ENCODE peak calls at places on chromosomes 5 and 9, in four cellular contexts. T is Calu3, Y is AG10803, X is B cell. I is an unnamed sample.

GRCh38 chr9:133168432-133168831 is 4.7 kb upstream of the GBGT1 start:
- DNase-seq in T (no peak), Y (no peak), X (no peak), I (no peak)

GRCh38 chr5:96627792-96628191 is 34.4 kb upstream of the CAST start:
- DNase-seq in T (peak), Y (no peak), X (no peak), I (no peak)

GRCh38 chr5:78497573-78498533 is 137.4 kb downstream of the SCAMP1 start:
- DNase-seq in T (no peak), Y (no peak), X (no peak), I (no peak)

GRCh38 chr9:6845881-6846280 is 88.1 kb downstream of the KDM4C start:
- DNase-seq in T (no peak), Y (peak), X (no peak), I (no peak)

GRCh38 chr9:20693068-20693467 is 9.0 kb downstream of the FOCAD start:
- DNase-seq in T (no peak), Y (peak), X (no peak), I (no peak)

GRCh38 chr5:103224118-103224893 is 34.3 kb upstream of the MACIR start:
- DNase-seq in T (peak), Y (peak), X (peak), I (peak)

GRCh38 chr9:10045598-10045997 is 567.2 kb downstream of the PTPRD start:
- DNase-seq in T (no peak), Y (no peak), X (no peak), I (peak)

GRCh38 chr5:87924451-87924850 is 344.2 kb downstream of the TMEM161B start:
- DNase-seq in T (peak), Y (no peak), X (no peak), I (no peak)

GRCh38 chr5:11227064-11227463 is 466.0 kb upstream of the DAP start:
- DNase-seq in T (no peak), Y (no peak), X (no peak), I (no peak)

GRCh38 chr9:74524289-74524688 is 27.2 kb downstream of the RORB start:
- DNase-seq in T (no peak), Y (no peak), X (no peak), I (no peak)

GRCh38 chr9:20684865-20685696 is 1.0 kb downstream of the FOCAD start:
- DNase-seq in T (no peak), Y (peak), X (no peak), I (peak)

GRCh38 chr5:92560698-92561361 is 1020.2 kb downstream of the NR2F1-AS1 start:
- DNase-seq in T (no peak), Y (peak), X (no peak), I (peak)

GRCh38 chr5:157651623-157652376 is 438 bp downstream of the SOX30 start:
- DNase-seq in T (peak), Y (peak), X (peak), I (peak)

GRCh38 chr5:154801083-154801482 is 45.9 kb downstream of the LARP1 start:
- DNase-seq in T (no peak), Y (no peak), X (no peak), I (peak)

GRCh38 chr5:68749648-68750047 is 344.2 kb upstream of the SLC30A5 start:
- DNase-seq in T (no peak), Y (peak), X (no peak), I (no peak)

GRCh38 chr5:87829214-87829551 is 416.5 kb upstream of the CCNH start:
- DNase-seq in T (peak), Y (peak), X (no peak), I (peak)

GRCh38 chr9:33510264-33511183 is 13.5 kb upstream of the ANKRD18B start:
- DNase-seq in T (peak), Y (peak), X (peak), I (peak)

GRCh38 chr5:173479711-173480110 is 136.7 kb downstream of the BOD1 start:
- DNase-seq in T (no peak), Y (peak), X (no peak), I (no peak)

GRCh38 chr5:119355636-119356383 is at the start of gene TNFAIP8:
- DNase-seq in T (peak), Y (peak), X (peak), I (peak)

GRCh38 chr5:112960861-112961504 is 15.6 kb upstream of the DCP2 start:
- DNase-seq in T (no peak), Y (no peak), X (no peak), I (no peak)

GRCh38 chr9:33227013-33227398 is 13.0 kb upstream of the SPINK4 start:
- DNase-seq in T (no peak), Y (no peak), X (no peak), I (no peak)

GRCh38 chr5:143405063-143405746 is 1.7 kb upstream of the NR3C1 start:
- DNase-seq in T (peak), Y (peak), X (peak), I (peak)

GRCh38 chr5:6715758-6716633 is 2.8 kb downstream of the TENT4A start:
- DNase-seq in T (no peak), Y (no peak), X (peak), I (no peak)

GRCh38 chr5:151150484-151151262 is 6.9 kb downstream of the ANXA6 start:
- DNase-seq in T (no peak), Y (peak), X (peak), I (peak)

GRCh38 chr9:121505903-121506640 is 6.4 kb upstream of the GGTA1 start:
- DNase-seq in T (no peak), Y (peak), X (no peak), I (no peak)

GRCh38 chr5:108418172-108418571 is 36.3 kb upstream of the FBXL17 start:
- DNase-seq in T (no peak), Y (peak), X (no peak), I (no peak)

GRCh38 chr9:32783168-32783891 is at the start of gene TMEM215:
- DNase-seq in T (no peak), Y (no peak), X (no peak), I (peak)

GRCh38 chr9:38467404-38467803 is 43.1 kb upstream of the IGFBPL1 start:
- DNase-seq in T (no peak), Y (no peak), X (no peak), I (no peak)

GRCh38 chr5:157874861-157875260 is 15.9 kb upstream of the CLINT1 start:
- DNase-seq in T (no peak), Y (no peak), X (no peak), I (no peak)

GRCh38 chr5:96936431-96937221 is 746 bp downstream of the LNPEP start:
- DNase-seq in T (peak), Y (peak), X (peak), I (peak)

GRCh38 chr5:78691073-78691960 is 42.7 kb upstream of the LHFPL2 start:
- DNase-seq in T (no peak), Y (no peak), X (no peak), I (peak)

GRCh38 chr9:135000647-135001245 is 83.0 kb upstream of the FCN1 start:
- DNase-seq in T (no peak), Y (no peak), X (no peak), I (peak)

GRCh38 chr5:100900142-100900795 is 2.8 kb downstream of the ST8SIA4 start:
- DNase-seq in T (no peak), Y (no peak), X (peak), I (peak)

GRCh38 chr5:55096186-55096585 is 6.3 kb upstream of the GZMA start:
- DNase-seq in T (no peak), Y (no peak), X (no peak), I (no peak)

GRCh38 chr9:117564839-117565238 is 139.4 kb upstream of the TLR4 start:
- DNase-seq in T (no peak), Y (no peak), X (no peak), I (no peak)

GRCh38 chr9:72636621-72637020 is 115.2 kb downstream of the TMC1 start:
- DNase-seq in T (no peak), Y (peak), X (no peak), I (no peak)

GRCh38 chr5:31197183-31197582 is 3.7 kb downstream of the CDH6 start:
- DNase-seq in T (no peak), Y (no peak), X (no peak), I (peak)

GRCh38 chr9:18320046-18320445 is 153.9 kb upstream of the ADAMTSL1 start:
- DNase-seq in T (no peak), Y (no peak), X (no peak), I (no peak)

GRCh38 chr9:18437315-18438200 is 36.4 kb upstream of the ADAMTSL1 start:
- DNase-seq in T (no peak), Y (peak), X (no peak), I (no peak)

DNA sequence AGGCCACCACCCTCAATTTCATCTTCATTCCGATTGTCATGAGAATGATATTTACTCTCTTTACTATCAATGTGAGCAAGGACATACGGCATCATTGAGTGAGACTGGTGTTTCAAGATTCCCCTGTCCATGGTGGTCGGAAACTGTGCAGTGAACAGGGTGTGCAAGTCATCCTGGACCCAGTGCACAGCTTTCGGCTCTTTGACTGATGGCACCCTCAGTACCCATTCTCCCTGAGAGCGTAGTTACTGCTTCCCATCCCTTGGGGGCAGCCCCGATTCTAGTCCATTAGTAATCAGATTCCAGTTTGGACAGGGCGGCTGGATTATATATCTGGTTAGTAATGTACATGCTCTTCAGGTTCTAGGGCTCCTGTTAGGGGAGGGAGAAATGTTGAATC is 61.7 kb upstream of the SUB1 start:
- DNase-seq in T (peak), Y (no peak), X (no peak), I (no peak)
- TF ChIP-seq CTCF in T (no peak), Y (no peak), X (no peak), I (no peak)

DNA sequence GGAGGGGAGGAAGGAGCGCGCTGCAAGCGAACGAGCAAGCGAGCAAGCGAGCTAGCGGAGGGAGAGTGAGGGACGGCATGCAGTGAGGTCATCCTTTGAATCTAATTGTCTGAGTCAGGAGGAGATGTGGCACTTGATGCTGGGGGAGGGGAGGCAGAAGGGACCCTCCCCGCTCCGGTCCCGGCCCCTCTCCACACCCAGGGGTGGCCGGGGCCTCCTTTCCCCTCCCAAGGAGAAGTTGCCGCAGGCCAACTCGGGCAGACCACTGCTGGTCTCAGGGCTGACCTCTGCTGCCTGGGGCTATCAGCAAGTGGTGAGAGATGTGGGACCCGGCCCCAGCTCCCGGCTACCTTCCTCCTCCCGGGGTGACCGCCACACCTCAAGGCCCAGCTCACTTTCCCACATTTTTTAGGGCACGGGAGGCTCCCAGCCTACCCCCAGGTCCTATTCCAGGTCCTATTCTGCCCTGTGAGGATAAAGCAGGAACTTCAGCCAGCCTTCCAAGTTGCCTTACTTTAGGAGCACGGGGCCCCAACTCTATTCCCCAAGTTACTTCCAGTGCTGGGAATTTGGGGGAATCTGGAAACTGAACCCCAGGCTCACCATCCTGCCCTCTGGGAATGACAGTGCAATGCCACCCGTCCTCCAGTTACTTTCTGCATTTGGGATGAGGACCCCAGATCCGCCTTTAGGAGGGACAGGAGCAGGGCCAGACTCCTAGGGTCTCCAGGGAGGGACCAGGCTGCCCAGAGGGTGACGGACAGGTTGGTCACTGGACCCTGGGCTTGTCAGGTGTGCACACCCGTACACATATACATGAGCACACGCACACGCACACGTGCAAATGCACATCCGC is 11.1 kb downstream of the CNTFR start:
- DNase-seq in T (no peak), Y (peak), X (no peak), I (peak)
- TF ChIP-seq CTCF in T (no peak), Y (no peak), X (no peak), I (no peak)

GRCh38 chr9:130624154-130624553 is 40.2 kb upstream of the PRDM12 start:
- DNase-seq in T (no peak), Y (no peak), X (no peak), I (no peak)
- TF ChIP-seq CTCF in T (no peak), Y (no peak), X (no peak), I (no peak)

GRCh38 chr5:25009063-25009462 is 364.3 kb upstream of the CDH10 start:
- DNase-seq in T (no peak), Y (no peak), X (no peak), I (no peak)

DNA sequence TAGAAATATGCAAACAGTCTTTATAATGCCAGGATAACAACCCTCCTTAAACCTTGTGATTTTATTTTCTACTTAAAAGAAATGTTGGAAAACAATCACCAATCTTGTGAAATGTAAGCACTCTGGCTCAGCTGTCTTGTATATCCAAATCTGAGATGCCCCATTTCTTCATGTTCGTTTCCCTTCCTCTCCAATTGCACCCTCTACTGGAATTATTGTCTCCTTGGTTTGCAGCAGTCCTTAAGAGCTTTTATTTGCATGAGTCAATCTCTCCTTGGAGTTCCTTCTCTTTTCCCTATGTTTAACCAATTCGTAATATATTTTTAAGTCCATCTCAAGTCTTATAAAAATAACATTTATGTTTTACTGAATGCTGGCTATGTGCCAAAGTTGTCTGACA is 362.0 kb upstream of the CDH10 start:
- DNase-seq in T (no peak), Y (peak), X (no peak), I (peak)
- TF ChIP-seq CTCF in T (no peak), Y (peak), X (no peak), I (peak)

GRCh38 chr5:167587768-167588167 is 703.7 kb upstream of the WWC1 start:
- DNase-seq in T (peak), Y (peak), X (no peak), I (peak)
- TF ChIP-seq CTCF in T (peak), Y (peak), X (no peak), I (peak)

GRCh38 chr5:140869555-140869886 is 764 bp downstream of the PCDHA11 start:
- DNase-seq in T (no peak), Y (no peak), X (no peak), I (no peak)

GRCh38 chr5:140877262-140877581 is 2.1 kb downstream of the PCDHA12 start:
- DNase-seq in T (no peak), Y (no peak), X (no peak), I (no peak)

GRCh38 chr5:140870221-140871201 is 1.8 kb downstream of the PCDHA11 start:
- DNase-seq in T (no peak), Y (no peak), X (no peak), I (no peak)

DNA sequence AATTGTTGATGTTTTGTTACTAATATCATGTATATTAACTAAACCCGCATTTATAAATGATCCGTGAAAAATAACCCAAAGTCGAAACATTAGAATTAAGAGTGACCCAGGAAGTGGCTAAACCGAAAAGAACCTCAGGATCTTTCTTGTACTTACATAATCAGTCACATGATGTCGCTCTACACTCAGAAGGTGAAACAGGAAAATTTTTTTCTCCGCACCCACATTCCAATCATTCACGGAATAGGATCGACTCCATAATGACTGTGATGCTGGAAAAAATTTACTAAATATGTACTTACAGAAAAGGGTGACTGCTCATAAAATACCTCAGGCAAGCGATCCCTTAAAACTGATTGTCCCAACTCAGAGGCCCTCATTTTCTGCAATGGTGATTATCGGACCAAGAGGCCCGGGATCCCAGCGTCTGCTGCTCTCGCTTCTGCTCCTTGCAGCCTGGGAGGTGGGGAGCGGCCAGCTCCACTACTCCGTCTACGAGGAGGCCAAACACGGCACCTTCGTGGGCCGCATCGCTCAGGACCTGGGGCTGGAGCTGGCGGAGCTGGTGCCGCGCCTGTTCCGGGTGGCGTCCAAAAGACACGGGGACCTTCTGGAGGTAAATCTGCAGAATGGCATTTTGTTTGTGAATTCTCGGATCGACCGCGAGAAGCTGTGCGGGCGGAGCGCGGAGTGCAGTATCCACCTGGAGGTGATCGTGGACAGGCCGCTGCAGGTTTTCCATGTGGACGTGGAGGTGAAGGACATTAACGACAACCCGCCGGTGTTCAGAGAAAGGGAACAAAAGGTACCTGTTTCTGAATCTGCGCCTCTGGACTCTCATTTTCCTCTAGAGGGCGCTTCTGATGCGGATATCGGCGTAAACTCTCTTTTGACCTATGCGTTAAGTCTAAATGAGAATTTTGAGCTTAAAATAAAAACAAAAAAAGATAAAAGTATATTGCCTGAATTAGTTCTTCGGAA is at the start of gene PCDHA12:
- DNase-seq in T (no peak), Y (no peak), X (no peak), I (no peak)
- TF ChIP-seq CTCF in T (no peak), Y (no peak), X (no peak), I (no peak)